ENCODE peak calls at places on chromosomes 7 and 10, in four cellular contexts. X is mesendoderm; J is CD4-positive, alpha-beta memory T cell; W is mucosa of gallbladder. K is an unnamed sample.

GRCh38 chr7:1368682-1369571 is 90.3 kb downstream of the MICALL2 start:
- DNase-seq in X (peak; percentile 91), J (peak; percentile 5), W (no peak), K (no peak)

GRCh38 chr7:143279186-143280098 is 5.3 kb upstream of the TMEM139 start:
- DNase-seq in W (no peak), X (peak; percentile 78), J (peak; percentile 60), K (no peak)

GRCh38 chr7:921071-921461 is 33.4 kb downstream of the ADAP1 start:
- DNase-seq in J (no peak), X (no peak), W (no peak), K (no peak)

GRCh38 chr7:3949226-3949625 is 648.2 kb downstream of the SDK1 start:
- DNase-seq in J (no peak), W (no peak), X (no peak), K (no peak)

GRCh38 chr10:101295266-101295665 is 58.7 kb upstream of the BTRC start:
- DNase-seq in W (no peak), J (no peak), X (no peak), K (no peak)

GRCh38 chr10:31947144-31947926 is 18.7 kb upstream of the ARHGAP12 start:
- DNase-seq in W (peak; percentile 45), J (no peak), X (peak; percentile 40), K (no peak)

GRCh38 chr7:85426487-85426960 is 239.7 kb upstream of the SEMA3D start:
- DNase-seq in J (no peak), X (no peak), W (no peak), K (no peak)

GRCh38 chr7:80294321-80294720 is 159.7 kb downstream of the GNAI1 start:
- DNase-seq in W (no peak), X (no peak), J (no peak), K (no peak)

GRCh38 chr7:55086413-55087201 is 67.8 kb downstream of the EGFR start:
- DNase-seq in J (no peak), W (no peak), X (no peak), K (no peak)

GRCh38 chr10:48731141-48731540 is 46.5 kb downstream of the WDFY4 start:
- DNase-seq in X (no peak), W (no peak), J (no peak), K (no peak)

K was measured in left colon.